ENCODE peak calls at places on chromosomes 6 and 20, in ten cellular contexts. W, X, J, B, P, Y, V, C, I and T are unnamed samples.

GRCh38 chr6:151322570-151322969 is 68.8 kb downstream of the ZBTB2 start:
- DNase-seq in C (no peak), J (no peak), Y (peak), I (no peak), B (no peak), X (no peak), V (no peak), P (no peak), W (no peak), T (no peak)

GRCh38 chr6:113819169-113819830 is 37.8 kb upstream of the MARCKS start:
- DNase-seq in P (no peak), I (no peak), B (no peak), Y (no peak), J (no peak), C (peak), W (peak), X (no peak), V (no peak), T (peak)

GRCh38 chr6:17707371-17707651 is 586 bp upstream of the NUP153 start:
- DNase-seq in B (no peak), X (no peak), C (no peak), P (no peak), I (no peak), J (no peak), W (no peak), Y (no peak), V (no peak), T (no peak)

GRCh38 chr20:17059465-17059864 is 167.4 kb upstream of the PCSK2 start:
- DNase-seq in C (peak), P (no peak), V (no peak), I (no peak), B (no peak), J (no peak), X (no peak), Y (peak), W (no peak), T (no peak)

GRCh38 chr6:93418448-93419303 is 683 bp downstream of the EPHA7 start:
- DNase-seq in C (no peak), B (no peak), J (peak), W (peak), Y (peak), P (no peak), V (peak), X (no peak), I (peak), T (peak)

GRCh38 chr6:137494967-137495595 is 887 bp upstream of the OLIG3 start:
- DNase-seq in P (no peak), I (no peak), V (peak), W (no peak), C (no peak), B (no peak), Y (peak), X (no peak), J (no peak), T (no peak)

GRCh38 chr6:42388046-42388445 is 63.7 kb downstream of the TRERF1 start:
- DNase-seq in V (no peak), X (no peak), Y (no peak), W (no peak), B (no peak), I (no peak), C (no peak), J (no peak), P (no peak), T (no peak)

GRCh38 chr6:132614554-132614953 is 9.5 kb downstream of the TAAR2 start:
- DNase-seq in Y (peak), X (no peak), W (no peak), C (peak), P (no peak), J (no peak), I (no peak), B (no peak), V (no peak), T (peak)

GRCh38 chr6:137223370-137224131 is 4.4 kb upstream of the IFNGR1 start:
- DNase-seq in V (peak), Y (peak), P (no peak), W (no peak), X (no peak), J (peak), B (no peak), C (peak), I (no peak), T (peak)

GRCh38 chr6:40906759-40907158 is 132.3 kb downstream of the UNC5CL start:
- DNase-seq in C (peak), W (no peak), B (no peak), V (no peak), P (no peak), X (no peak), Y (peak), I (no peak), J (no peak), T (peak)

GRCh38 chr6:101956961-101957360 is 563.5 kb downstream of the GRIK2 start:
- DNase-seq in V (no peak), C (peak), P (no peak), Y (no peak), B (no peak), X (no peak), I (no peak), W (no peak), J (no peak), T (no peak)

GRCh38 chr20:528923-529594 is 14.5 kb downstream of the CSNK2A1 start:
- DNase-seq in V (peak), C (peak), X (no peak), I (no peak), W (no peak), P (no peak), Y (peak), B (peak), J (no peak), T (no peak)

GRCh38 chr6:45584127-45584526 is 206.4 kb upstream of the SUPT3H start:
- DNase-seq in W (no peak), C (no peak), B (no peak), Y (no peak), I (no peak), P (peak), X (no peak), V (no peak), J (no peak), T (no peak)

GRCh38 chr6:3334579-3334978 is 75.8 kb downstream of the PSMG4 start:
- DNase-seq in P (peak), B (no peak), C (no peak), X (no peak), I (no peak), Y (no peak), J (no peak), W (no peak), V (no peak), T (no peak)

GRCh38 chr20:61292391-61292790 is 40.3 kb downstream of the CDH4 start:
- DNase-seq in C (no peak), P (no peak), J (no peak), V (no peak), I (no peak), W (no peak), B (no peak), X (no peak), Y (no peak), T (no peak)

GRCh38 chr6:55276745-55277627 is 50.3 kb upstream of the GFRAL start:
- DNase-seq in Y (peak), V (peak), B (peak), I (peak), J (no peak), P (no peak), C (peak), W (peak), X (no peak), T (peak)

GRCh38 chr6:90364846-90365401 is 68.3 kb upstream of the BACH2 start:
- DNase-seq in V (no peak), B (no peak), W (no peak), I (no peak), Y (no peak), X (no peak), J (no peak), P (no peak), C (no peak), T (no peak)

GRCh38 chr20:48776306-48776705 is 51.5 kb downstream of the PREX1 start:
- DNase-seq in B (peak), Y (peak), C (peak), V (peak), P (no peak), X (no peak), J (no peak), I (no peak), W (no peak), T (no peak)

GRCh38 chr20:2946988-2947961 is 74.0 kb downstream of the PTPRA start:
- DNase-seq in P (no peak), I (peak), J (no peak), Y (peak), W (peak), B (no peak), V (peak), X (no peak), C (no peak), T (no peak)

GRCh38 chr6:105153676-105154075 is 26.1 kb downstream of the POPDC3 start:
- DNase-seq in W (no peak), C (no peak), V (no peak), X (no peak), P (no peak), B (no peak), J (no peak), I (no peak), Y (no peak), T (no peak)

GRCh38 chr20:35497780-35498189 is 31.7 kb downstream of the C20orf173 start:
- DNase-seq in Y (peak), J (peak), V (peak), X (no peak), B (no peak), P (no peak), W (no peak), I (no peak), C (no peak), T (no peak)

GRCh38 chr6:31922942-31923341 is 4.6 kb upstream of the C2 start:
- DNase-seq in X (peak), C (peak), B (no peak), P (no peak), J (no peak), I (no peak), V (no peak), Y (no peak), W (no peak), T (peak)

GRCh38 chr20:24785141-24785924 is 163.7 kb upstream of the CST7 start:
- DNase-seq in X (no peak), C (peak), B (peak), P (no peak), Y (peak), J (no peak), I (no peak), V (peak), W (no peak), T (no peak)

GRCh38 chr6:40907198-40907701 is 131.8 kb downstream of the UNC5CL start:
- DNase-seq in V (peak), Y (peak), X (no peak), C (peak), P (no peak), I (no peak), J (no peak), W (no peak), B (no peak), T (peak)